ENCODE peak calls at places on chromosome X, in four cellular contexts. One of them, this sample, is unnamed. For H3K4me1, the result is how much of the 10 kb centered on the place peaks cover.

GRCh38 chrX:2566044-2566443 is 65.3 kb upstream of the DHRSX start:
- DNase-seq in IMR-90: no peak
- DNase-seq in HepG2: no peak
- DNase-seq in K562: no peak
- DNase-seq in this sample: no peak

GRCh38 chrX:33969105-33969504 is 163.0 kb downstream of the FAM47A start:
- DNase-seq in IMR-90: no peak
- DNase-seq in HepG2: no peak
- DNase-seq in K562: no peak
- DNase-seq in this sample: no peak

GRCh38 chrX:129577473-129577872 is 37.4 kb downstream of the OCRL start:
- DNase-seq in IMR-90: peak
- DNase-seq in HepG2: no peak
- DNase-seq in K562: peak
- DNase-seq in this sample: peak

GRCh38 chrX:40158036-40158706 is 60.4 kb upstream of the BCOR start:
- DNase-seq in IMR-90: peak
- DNase-seq in HepG2: no peak
- DNase-seq in K562: no peak
- DNase-seq in this sample: peak

GRCh38 chrX:119482497-119483480 is 14.5 kb downstream of the SLC25A5 start:
- DNase-seq in IMR-90: peak
- DNase-seq in HepG2: no peak
- DNase-seq in K562: peak
- DNase-seq in this sample: peak

GRCh38 chrX:132004728-132005127 is 18.4 kb upstream of the STK26 start:
- DNase-seq in IMR-90: no peak
- DNase-seq in HepG2: no peak
- DNase-seq in K562: peak
- DNase-seq in this sample: no peak

GRCh38 chrX:85052636-85053343 is 49.1 kb downstream of the APOOL start:
- DNase-seq in IMR-90: peak
- DNase-seq in HepG2: no peak
- DNase-seq in K562: no peak
- DNase-seq in this sample: peak

GRCh38 chrX:142663330-142664095 is 362.2 kb upstream of the SPANXN4 start:
- DNase-seq in IMR-90: no peak
- DNase-seq in HepG2: no peak
- DNase-seq in K562: no peak
- DNase-seq in this sample: no peak

GRCh38 chrX:75642811-75643361 is 120.0 kb upstream of the ZDHHC15 start:
- DNase-seq in IMR-90: no peak
- DNase-seq in HepG2: no peak
- DNase-seq in K562: no peak
- DNase-seq in this sample: no peak

GRCh38 chrX:46865281-46865680 is 28.4 kb downstream of the RP2 start:
- DNase-seq in IMR-90: peak
- DNase-seq in HepG2: peak
- DNase-seq in K562: no peak
- DNase-seq in this sample: peak

GRCh38 chrX:31356501-31357263 is 284.8 kb upstream of the FTHL17 start:
- DNase-seq in IMR-90: no peak
- DNase-seq in HepG2: peak
- DNase-seq in K562: no peak
- DNase-seq in this sample: no peak

GRCh38 chrX:130091976-130092522 is 18.2 kb downstream of the ELF4 start:
- DNase-seq in IMR-90: no peak
- DNase-seq in HepG2: peak
- DNase-seq in K562: peak
- DNase-seq in this sample: no peak

GRCh38 chrX:10240918-10241317 is 84.1 kb downstream of the CLCN4 start:
- DNase-seq in IMR-90: peak
- DNase-seq in HepG2: no peak
- DNase-seq in K562: no peak
- DNase-seq in this sample: peak

GRCh38 chrX:10242036-10242435 is 85.3 kb downstream of the CLCN4 start:
- DNase-seq in IMR-90: no peak
- DNase-seq in HepG2: no peak
- DNase-seq in K562: no peak
- DNase-seq in this sample: no peak

GRCh38 chrX:10245901-10246696 is 89.3 kb downstream of the CLCN4 start:
- DNase-seq in IMR-90: no peak
- DNase-seq in HepG2: no peak
- DNase-seq in K562: no peak
- DNase-seq in this sample: no peak

GRCh38 chrX:10245219-10245618 is 88.4 kb downstream of the CLCN4 start:
- DNase-seq in IMR-90: no peak
- DNase-seq in HepG2: no peak
- DNase-seq in K562: no peak
- DNase-seq in this sample: no peak

DNA sequence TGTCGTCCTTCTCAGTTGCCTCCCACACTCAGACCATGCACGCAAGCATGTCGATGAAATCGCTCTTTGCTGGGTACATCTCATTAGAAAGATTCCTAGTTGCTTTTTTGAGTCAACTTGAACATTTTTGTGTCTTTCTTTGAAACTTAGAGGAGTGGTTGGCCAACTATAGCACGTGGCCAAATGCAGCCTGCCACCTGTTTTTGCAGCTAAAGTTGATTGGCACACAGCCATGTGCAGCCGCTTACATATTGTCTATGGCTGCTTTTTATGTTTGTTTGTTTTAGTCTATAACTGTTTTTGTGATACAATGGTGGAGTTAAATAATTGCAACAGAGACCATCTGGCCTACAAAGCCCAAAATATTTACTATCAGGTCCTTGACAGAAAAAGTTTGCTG is 86.3 kb downstream of the CLCN4 start:
- DNase-seq in IMR-90: no peak
- DNase-seq in HepG2: no peak
- DNase-seq in K562: no peak
- DNase-seq in this sample: no peak
- TF ChIP-seq MAZ in IMR-90: no peak
- TF ChIP-seq MAZ in HepG2: no peak
- TF ChIP-seq MAZ in K562: no peak
- TF ChIP-seq MAZ in this sample: no peak

GRCh38 chrX:1462596-1463251 is 10.0 kb upstream of the ASMTL start:
- DNase-seq in IMR-90: peak
- DNase-seq in HepG2: no peak
- DNase-seq in K562: no peak
- DNase-seq in this sample: no peak
- H3K4me1 ChIP-seq in IMR-90: under half
- H3K4me1 ChIP-seq in HepG2: under half
- H3K4me1 ChIP-seq in K562: under half
- H3K4me1 ChIP-seq in this sample: under half

DNA sequence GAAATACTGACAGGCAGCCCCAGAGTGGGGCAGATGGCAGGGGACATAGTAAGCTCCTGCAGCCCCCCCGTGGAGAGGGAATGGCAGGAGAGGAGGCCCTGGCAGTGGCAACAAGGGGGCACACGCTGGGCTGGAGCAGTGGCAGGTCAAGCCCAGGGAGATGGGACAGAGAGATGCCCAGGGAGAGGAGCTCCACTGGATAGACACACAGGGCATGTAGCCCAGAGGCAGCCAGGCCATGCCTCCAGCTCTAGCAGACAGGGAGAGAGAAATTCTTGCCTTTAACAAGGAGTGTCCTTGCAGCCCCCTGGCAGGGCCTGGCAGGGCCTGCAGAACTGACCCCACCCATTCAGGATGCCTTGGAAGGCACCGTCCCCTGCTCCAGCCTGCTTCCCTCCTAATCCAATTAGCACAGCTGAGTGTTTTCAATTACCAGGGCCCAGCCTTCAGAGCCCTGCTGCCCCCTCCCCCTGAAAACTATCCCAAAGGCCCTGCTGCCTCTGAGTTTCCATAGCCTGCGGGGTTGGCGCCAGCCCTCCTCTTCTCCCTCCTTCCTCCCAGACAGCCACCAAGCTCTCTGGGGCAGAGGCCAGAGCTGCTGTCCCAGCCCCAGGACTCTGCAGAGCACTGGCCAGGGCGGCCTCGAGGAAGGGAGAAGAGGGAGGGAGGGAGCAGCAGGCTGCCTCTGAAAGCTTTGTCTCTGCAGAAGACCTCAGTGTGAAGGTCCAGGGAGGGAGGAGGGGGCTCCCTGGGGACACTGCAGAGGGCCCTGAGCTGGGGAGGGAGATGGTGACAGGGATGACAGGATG is 12.5 kb downstream of the L1CAM start:
- DNase-seq in IMR-90: no peak
- DNase-seq in HepG2: no peak
- DNase-seq in K562: no peak
- DNase-seq in this sample: no peak
- TF ChIP-seq MAZ in IMR-90: no peak
- TF ChIP-seq MAZ in HepG2: no peak
- TF ChIP-seq MAZ in K562: no peak
- TF ChIP-seq MAZ in this sample: no peak

GRCh38 chrX:68681443-68681941 is 34.0 kb downstream of the STARD8 start:
- DNase-seq in IMR-90: peak
- DNase-seq in HepG2: no peak
- DNase-seq in K562: no peak
- DNase-seq in this sample: no peak
- H3K4me1 ChIP-seq in IMR-90: under half
- H3K4me1 ChIP-seq in HepG2: under half
- H3K4me1 ChIP-seq in K562: under half
- H3K4me1 ChIP-seq in this sample: under half

GRCh38 chrX:148577711-148578110 is 77.3 kb downstream of the AFF2 start:
- DNase-seq in IMR-90: no peak
- DNase-seq in HepG2: no peak
- DNase-seq in K562: no peak
- DNase-seq in this sample: no peak

GRCh38 chrX:148572332-148572731 is 71.9 kb downstream of the AFF2 start:
- DNase-seq in IMR-90: no peak
- DNase-seq in HepG2: no peak
- DNase-seq in K562: no peak
- DNase-seq in this sample: no peak

GRCh38 chrX:148574247-148574973 is 74.0 kb downstream of the AFF2 start:
- DNase-seq in IMR-90: no peak
- DNase-seq in HepG2: no peak
- DNase-seq in K562: no peak
- DNase-seq in this sample: no peak

GRCh38 chrX:148568763-148569162 is 68.3 kb downstream of the AFF2 start:
- DNase-seq in IMR-90: no peak
- DNase-seq in HepG2: no peak
- DNase-seq in K562: no peak
- DNase-seq in this sample: no peak

DNA sequence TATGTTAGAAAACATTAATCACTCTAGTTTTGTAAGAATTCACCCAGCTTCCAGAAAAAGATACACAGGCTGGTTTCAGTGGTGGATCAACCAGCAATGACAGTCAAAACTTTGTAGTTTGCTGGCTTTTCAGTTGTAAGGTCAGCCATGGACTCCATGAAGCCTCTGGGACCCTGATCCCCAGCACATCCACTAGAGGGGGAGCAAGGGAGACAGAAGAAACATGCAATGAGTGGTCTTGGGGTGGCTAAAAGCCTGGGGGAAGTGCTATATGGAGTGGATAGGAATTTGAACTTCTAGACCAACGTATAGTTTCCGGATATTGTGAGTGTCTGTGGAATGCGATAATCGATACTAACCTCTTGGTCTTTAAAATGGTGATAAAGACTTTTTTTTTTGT is 72.7 kb downstream of the AFF2 start:
- DNase-seq in IMR-90: no peak
- DNase-seq in HepG2: no peak
- DNase-seq in K562: no peak
- DNase-seq in this sample: no peak
- TF ChIP-seq MAZ in IMR-90: no peak
- TF ChIP-seq MAZ in HepG2: no peak
- TF ChIP-seq MAZ in K562: no peak
- TF ChIP-seq MAZ in this sample: no peak

DNA sequence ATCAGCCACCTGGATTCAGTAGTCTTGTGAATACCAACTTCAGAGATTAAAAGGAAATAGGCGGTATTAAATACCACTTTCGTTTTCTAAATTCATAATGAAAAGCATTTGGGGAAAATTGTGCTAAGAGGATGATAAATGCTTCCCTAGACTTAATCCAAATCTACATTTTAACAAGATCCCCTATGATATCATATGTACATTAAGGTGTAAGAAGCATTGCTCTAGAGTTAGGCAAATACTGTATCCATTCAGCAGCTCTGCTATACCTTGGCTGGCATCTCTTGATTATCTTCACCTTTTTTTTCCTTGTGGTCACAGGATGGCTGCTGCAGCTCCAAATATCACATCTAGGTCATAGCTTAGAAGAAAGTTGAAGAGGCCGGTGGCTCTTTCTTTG is 40.6 kb upstream of the PHEX start:
- DNase-seq in IMR-90: no peak
- DNase-seq in HepG2: no peak
- DNase-seq in K562: no peak
- DNase-seq in this sample: no peak
- H3K4me1 ChIP-seq in IMR-90: under half
- H3K4me1 ChIP-seq in HepG2: under half
- H3K4me1 ChIP-seq in K562: under half
- H3K4me1 ChIP-seq in this sample: under half

GRCh38 chrX:10819973-10820372 is 199.6 kb upstream of the MID1 start:
- DNase-seq in IMR-90: no peak
- DNase-seq in HepG2: no peak
- DNase-seq in K562: peak
- DNase-seq in this sample: no peak
- TF ChIP-seq MAZ in IMR-90: no peak
- TF ChIP-seq MAZ in HepG2: no peak
- TF ChIP-seq MAZ in K562: no peak
- TF ChIP-seq MAZ in this sample: no peak

GRCh38 chrX:24377911-24378468 is 17.6 kb downstream of the SUPT20HL1 start:
- DNase-seq in IMR-90: no peak
- DNase-seq in HepG2: no peak
- DNase-seq in K562: no peak
- DNase-seq in this sample: no peak

GRCh38 chrX:24376403-24376802 is 16.0 kb downstream of the SUPT20HL1 start:
- DNase-seq in IMR-90: no peak
- DNase-seq in HepG2: no peak
- DNase-seq in K562: no peak
- DNase-seq in this sample: no peak

GRCh38 chrX:24375732-24376131 is 15.3 kb downstream of the SUPT20HL1 start:
- DNase-seq in IMR-90: no peak
- DNase-seq in HepG2: no peak
- DNase-seq in K562: no peak
- DNase-seq in this sample: no peak

GRCh38 chrX:24378706-24379105 is 18.3 kb downstream of the SUPT20HL1 start:
- DNase-seq in IMR-90: no peak
- DNase-seq in HepG2: no peak
- DNase-seq in K562: no peak
- DNase-seq in this sample: no peak

GRCh38 chrX:24377195-24377594 is 16.8 kb downstream of the SUPT20HL1 start:
- DNase-seq in IMR-90: no peak
- DNase-seq in HepG2: no peak
- DNase-seq in K562: no peak
- DNase-seq in this sample: no peak
- H3K4me1 ChIP-seq in IMR-90: under half
- H3K4me1 ChIP-seq in HepG2: under half
- H3K4me1 ChIP-seq in K562: under half
- H3K4me1 ChIP-seq in this sample: under half